ENCODE peak calls at places on chromosome 11, in four cellular contexts. J, S, N and U are unnamed samples.
A peak's percentile ranks its signal among the peaks of the same experiment; 100 is the strongest.

GRCh38 chr11:70742553-70743291 is 344.4 kb downstream of the CTTN start:
- DNase-seq in J (peak; percentile 51), N (peak; percentile 91), S (no peak), U (peak; percentile 95)

GRCh38 chr11:67252831-67253239 is 13.4 kb upstream of the GRK2 start:
- DNase-seq in S (peak; percentile 36), N (no peak), J (no peak), U (peak; percentile 79)

GRCh38 chr11:843818-844692 is 1.4 kb downstream of the TSPAN4 start:
- DNase-seq in N (peak; percentile 96), J (peak; percentile 89), S (peak; percentile 90), U (peak; percentile 98)

GRCh38 chr11:2955896-2956476 is 26.8 kb upstream of the PHLDA2 start:
- DNase-seq in J (no peak), S (peak; percentile 18), N (no peak), U (peak; percentile 54)

GRCh38 chr11:111634981-111635705 is 32.9 kb downstream of the SIK2 start:
- DNase-seq in S (peak; percentile 66), J (no peak), N (no peak), U (no peak)

GRCh38 chr11:45906096-45906682 is 882 bp downstream of the FREY1 start:
- DNase-seq in J (no peak), N (peak; percentile 43), S (no peak), U (peak; percentile 46)

GRCh38 chr11:2443881-2444300 is 423 bp downstream of the TRPM5 start:
- DNase-seq in S (no peak), N (no peak), J (no peak), U (no peak)

GRCh38 chr11:105334025-105334714 is 194.6 kb upstream of the CARD18 start:
- DNase-seq in J (no peak), N (no peak), S (no peak), U (no peak)

GRCh38 chr11:104637652-104638170 is 260.5 kb downstream of the CASP12 start:
- DNase-seq in J (no peak), N (no peak), S (no peak), U (no peak)

GRCh38 chr11:73077454-73077853 is 64.7 kb downstream of the FCHSD2 start:
- DNase-seq in N (no peak), J (no peak), S (peak; percentile 33), U (no peak)

GRCh38 chr11:75195164-75195962 is 44.5 kb downstream of the SLCO2B1 start:
- DNase-seq in J (no peak), S (no peak), N (no peak), U (no peak)

GRCh38 chr11:26623076-26623666 is 51.1 kb upstream of the MUC15 start:
- DNase-seq in N (no peak), S (peak; percentile 4), J (no peak), U (no peak)

GRCh38 chr11:45959851-45960250 is 37.4 kb downstream of the LARGE2 start:
- DNase-seq in S (no peak), N (no peak), J (no peak), U (no peak)

GRCh38 chr11:44191322-44192014 is 96.0 kb downstream of the EXT2 start:
- DNase-seq in S (no peak), J (no peak), N (no peak), U (no peak)

GRCh38 chr11:79088967-79089366 is 351.9 kb downstream of the TENM4 start:
- DNase-seq in J (no peak), S (no peak), N (no peak), U (peak; percentile 54)

GRCh38 chr11:44351898-44352498 is 42.1 kb upstream of the ALX4 start:
- DNase-seq in S (no peak), J (no peak), N (no peak), U (peak; percentile 33)

GRCh38 chr11:63489879-63490278 is 1.1 kb downstream of the PLAAT5 start:
- DNase-seq in S (no peak), J (no peak), N (peak; percentile 64), U (peak; percentile 89)

GRCh38 chr11:12439615-12440014 is 62.2 kb downstream of the PARVA start:
- DNase-seq in S (no peak), J (no peak), N (peak; percentile 70), U (peak; percentile 60)

GRCh38 chr11:71372693-71373657 is 75.2 kb downstream of the DHCR7 start:
- DNase-seq in J (no peak), N (no peak), S (peak; percentile 50), U (peak; percentile 57)

GRCh38 chr11:114762437-114762836 is 84.1 kb downstream of the NXPE2 start:
- DNase-seq in N (peak; percentile 72), J (peak; percentile 31), S (peak; percentile 54), U (peak; percentile 73)

GRCh38 chr11:44940835-44941234 is 9.8 kb downstream of the TP53I11 start:
- DNase-seq in J (no peak), S (no peak), N (no peak), U (no peak)

GRCh38 chr11:84316866-84317560 is 1030.8 kb upstream of the CCDC90B start:
- DNase-seq in N (no peak), J (no peak), S (peak; percentile 30), U (peak; percentile 33)

GRCh38 chr11:74449369-74449931 is 17.9 kb downstream of the KCNE3 start:
- DNase-seq in S (peak; percentile 81), N (peak; percentile 47), J (no peak), U (peak; percentile 82)

GRCh38 chr11:31802609-31802989 is 8.5 kb downstream of the PAX6 start:
- DNase-seq in S (no peak), N (no peak), J (no peak), U (peak; percentile 57)

DNA sequence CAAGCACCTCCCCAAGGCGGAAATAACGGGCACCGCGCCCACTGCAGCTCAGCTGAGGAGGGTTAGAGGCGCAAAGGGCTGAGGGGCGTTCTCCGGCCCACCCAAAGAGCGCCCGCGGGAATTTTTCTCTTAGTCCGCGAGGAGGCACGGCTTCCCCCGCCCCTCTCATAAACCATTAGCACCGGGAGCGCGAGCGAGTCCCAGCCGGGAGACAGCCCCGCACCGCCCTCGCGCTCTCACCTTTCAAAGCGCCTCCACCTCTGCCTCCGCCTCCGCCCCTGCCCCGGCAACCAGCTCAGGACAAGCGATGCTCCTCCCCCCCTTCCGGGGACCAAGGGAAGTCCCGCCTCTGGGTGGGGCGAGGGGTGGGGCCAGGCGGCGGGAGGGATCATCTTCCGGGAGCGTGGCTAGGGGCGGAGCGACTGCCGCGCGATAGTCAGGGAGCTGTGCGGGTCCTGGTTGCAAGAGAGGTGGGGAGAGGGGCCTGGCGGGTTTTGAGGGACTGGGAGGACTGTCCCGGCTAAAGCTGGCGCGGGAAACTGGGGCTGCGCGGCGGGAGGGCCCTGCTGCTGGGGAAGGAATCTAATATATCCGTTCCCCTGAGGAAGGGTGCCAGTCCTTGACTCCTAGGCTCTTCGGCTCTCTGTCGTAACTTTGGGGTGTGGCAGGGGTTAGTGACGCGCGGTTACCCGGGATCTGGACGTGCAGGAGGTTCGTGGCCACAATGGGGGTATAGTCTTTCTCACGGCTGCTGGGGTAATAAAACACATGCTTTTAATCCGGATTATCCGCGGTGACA is at the start of the genes CCDC82 and JRKL:
- DNase-seq in S (peak; percentile 92), J (peak; percentile 91), N (peak; percentile 98), U (peak; percentile 99)
- H2BK120ac ChIP-seq in S (peak within 1 kb of the TSS; percentile 71), J (no peak within 1 kb of the TSS), N (peak within 1 kb of the TSS; percentile 96), U (no peak within 1 kb of the TSS)

GRCh38 chr11:128749986-128750385 is 56.1 kb downstream of the FLI1 start:
- DNase-seq in S (no peak), N (no peak), J (no peak), U (peak; percentile 55)

GRCh38 chr11:128745296-128746183 is 51.7 kb downstream of the FLI1 start:
- DNase-seq in J (no peak), N (no peak), S (peak; percentile 27), U (peak; percentile 53)

GRCh38 chr11:128741928-128742327 is 48.1 kb downstream of the FLI1 start:
- DNase-seq in J (no peak), N (no peak), S (no peak), U (no peak)

GRCh38 chr11:128752379-128752778 is 58.5 kb downstream of the FLI1 start:
- DNase-seq in N (no peak), J (no peak), S (no peak), U (no peak)

DNA sequence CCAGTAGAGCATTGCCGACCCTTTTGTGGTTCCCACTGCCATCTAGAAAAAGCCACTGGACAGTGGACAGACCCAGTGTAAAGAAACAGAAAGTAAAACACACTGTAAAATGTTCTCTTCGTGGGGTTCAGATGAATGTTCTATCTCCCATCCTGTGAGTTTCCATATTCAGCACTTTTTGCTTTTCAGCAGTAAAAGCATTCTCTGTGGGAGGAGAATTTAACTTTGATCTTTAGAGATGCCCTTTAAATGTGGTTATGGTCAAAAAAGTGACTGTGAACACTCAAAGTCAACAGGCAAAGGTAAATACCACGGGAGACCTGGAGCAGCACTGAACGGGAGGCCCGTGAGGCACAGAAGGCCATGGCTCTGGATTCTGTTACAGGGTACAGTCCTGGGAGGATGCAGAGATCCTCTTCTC is 53.9 kb downstream of the FLI1 start:
- DNase-seq in S (no peak), N (no peak), J (no peak), U (no peak)
- H3K27ac ChIP-seq in S (no peak overlapping the region), N (no peak overlapping the region), J (no peak overlapping the region), U (no peak overlapping the region)

GRCh38 chr11:126109941-126110731 is 47.5 kb upstream of the CDON start:
- DNase-seq in N (no peak), S (peak; percentile 63), J (no peak), U (no peak)
- H3K56ac ChIP-seq in N (no peak overlapping the region), S (no peak overlapping the region), J (no peak overlapping the region), U (no peak overlapping the region)

DNA sequence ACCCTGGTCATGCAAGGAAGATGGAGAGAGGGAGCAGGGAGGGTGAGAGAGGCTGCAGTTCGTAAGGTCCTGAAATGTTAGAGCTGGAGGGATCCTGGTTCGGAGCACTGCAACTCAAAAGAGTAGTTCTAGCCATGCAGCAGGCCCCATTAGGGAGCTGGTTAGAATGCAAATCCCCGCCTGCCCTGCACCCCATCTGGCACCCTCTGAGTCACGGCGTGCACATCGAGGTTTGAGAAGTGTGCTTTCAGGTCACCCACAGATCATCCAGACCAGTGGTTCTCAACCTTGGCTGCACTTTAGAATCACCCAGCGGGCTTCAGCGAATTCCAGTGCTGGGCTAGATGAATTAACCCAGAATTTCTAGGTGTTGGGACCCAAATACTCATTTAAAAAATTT is 48.2 kb downstream of the ST3GAL4 start:
- DNase-seq in N (no peak), S (no peak), J (no peak), U (no peak)
- H2BK120ac ChIP-seq in N (no peak overlapping the region), S (no peak overlapping the region), J (no peak overlapping the region), U (no peak overlapping the region)

GRCh38 chr11:69005631-69006368 is 7.2 kb downstream of the MRGPRF start:
- DNase-seq in J (no peak), N (no peak), S (no peak), U (no peak)
- H3K27ac ChIP-seq in J (no peak overlapping the region), N (no peak overlapping the region), S (no peak overlapping the region), U (no peak overlapping the region)

DNA sequence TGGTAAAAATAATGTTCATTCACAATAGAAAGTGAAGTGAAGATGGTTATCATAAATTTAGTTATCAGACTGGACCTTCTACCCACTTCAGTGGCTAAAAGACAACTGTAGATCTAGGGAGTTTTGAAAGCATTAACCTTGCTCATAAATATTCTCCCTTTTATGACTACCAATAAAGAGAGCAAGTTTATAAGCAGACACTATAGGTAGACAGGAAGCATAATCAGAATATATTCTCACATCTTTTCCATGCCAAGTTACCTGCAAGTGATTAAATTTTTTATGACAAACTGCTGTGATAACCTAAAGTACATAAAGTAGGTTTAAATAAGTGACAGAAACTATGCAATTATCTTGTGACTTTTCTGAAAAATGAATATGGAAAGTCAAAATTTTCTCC is 62.5 kb downstream of the LUZP2 start:
- DNase-seq in S (no peak), N (no peak), J (no peak), U (no peak)
- H3K56ac ChIP-seq in S (no peak overlapping the region), N (no peak overlapping the region), J (no peak overlapping the region), U (no peak overlapping the region)